ENCODE peak calls at places on chromosomes 12 and 14, in six cellular contexts. K, Q, Y, L, T and F are unnamed samples.

GRCh38 chr12:58046281-58046680 is 104.9 kb downstream of the ATP23 start:
- DNase-seq in T (no peak), K (no peak), L (no peak), Y (no peak), Q (no peak), F (no peak)

GRCh38 chr12:115763376-115763775 is 514.1 kb downstream of the MED13L start:
- DNase-seq in L (no peak), Q (no peak), K (no peak), T (no peak), Y (no peak), F (no peak)

GRCh38 chr12:124861898-124862676 is 1.6 kb downstream of the SCARB1 start:
- DNase-seq in Y (no peak), L (peak; percentile 23), T (no peak), Q (no peak), K (no peak), F (no peak)

GRCh38 chr12:3216726-3217682 is 139.8 kb downstream of the TSPAN9 start:
- DNase-seq in Q (no peak), Y (no peak), K (peak; percentile 57), L (no peak), T (no peak), F (no peak)

GRCh38 chr14:73258845-73259611 is 21.7 kb downstream of the PAPLN start:
- DNase-seq in T (no peak), K (no peak), Q (no peak), L (no peak), Y (peak; percentile 4), F (no peak)

GRCh38 chr12:69464433-69464832 is 5.8 kb upstream of the FRS2 start:
- DNase-seq in K (no peak), L (no peak), Q (no peak), Y (no peak), T (no peak), F (no peak)

GRCh38 chr14:75120546-75121291 is 6.1 kb downstream of the NEK9 start:
- DNase-seq in Y (no peak), T (no peak), Q (no peak), L (no peak), K (no peak), F (no peak)

GRCh38 chr12:120252071-120252906 is 13.2 kb downstream of the PXN start:
- DNase-seq in L (peak; percentile 91), Q (no peak), T (no peak), K (no peak), Y (no peak), F (no peak)

GRCh38 chr14:76382495-76382832 is 6.5 kb downstream of the ESRRB start:
- DNase-seq in Y (no peak), L (no peak), T (no peak), Q (no peak), K (no peak), F (no peak)

GRCh38 chr12:28313631-28314030 is 123.4 kb downstream of the CCDC91 start:
- DNase-seq in L (no peak), Q (no peak), T (peak; percentile 44), Y (peak; percentile 54), K (peak; percentile 36), F (no peak)

GRCh38 chr14:36835145-36835544 is 173.5 kb downstream of the PAX9 start:
- DNase-seq in Q (no peak), Y (no peak), K (no peak), T (no peak), L (no peak), F (no peak)

GRCh38 chr14:99732436-99733220 is 48.5 kb downstream of the CYP46A1 start:
- DNase-seq in L (peak; percentile 36), K (no peak), Y (peak; percentile 10), T (peak; percentile 57), Q (no peak), F (no peak)

GRCh38 chr14:35821546-35822411 is 4.4 kb upstream of the BRMS1L start:
- DNase-seq in L (no peak), Y (no peak), T (no peak), Q (peak; percentile 23), K (peak; percentile 62), F (no peak)

GRCh38 chr12:123097521-123098084 is 53.3 kb downstream of the PITPNM2 start:
- DNase-seq in L (no peak), Y (peak; percentile 95), T (no peak), K (no peak), Q (no peak), F (no peak)

GRCh38 chr12:39616251-39616650 is 3.4 kb downstream of the ABCD2 start:
- DNase-seq in Y (no peak), Q (no peak), T (no peak), L (no peak), K (no peak), F (no peak)

GRCh38 chr12:19082365-19082911 is 47.1 kb upstream of the PLEKHA5 start:
- DNase-seq in K (no peak), Y (no peak), L (no peak), Q (peak; percentile 70), T (no peak), F (no peak)

GRCh38 chr14:64804754-64805260 is 74.9 kb downstream of the SPTB start:
- DNase-seq in T (no peak), L (no peak), Y (no peak), Q (no peak), K (no peak), F (no peak)

GRCh38 chr12:57135487-57135886 is 7.2 kb downstream of the LRP1 start:
- DNase-seq in Y (no peak), K (peak; percentile 91), T (no peak), L (peak; percentile 21), Q (no peak), F (no peak)

GRCh38 chr12:124451637-124452243 is 115.7 kb downstream of the NCOR2 start:
- DNase-seq in Q (no peak), L (no peak), Y (no peak), K (no peak), T (no peak), F (no peak)

DNA sequence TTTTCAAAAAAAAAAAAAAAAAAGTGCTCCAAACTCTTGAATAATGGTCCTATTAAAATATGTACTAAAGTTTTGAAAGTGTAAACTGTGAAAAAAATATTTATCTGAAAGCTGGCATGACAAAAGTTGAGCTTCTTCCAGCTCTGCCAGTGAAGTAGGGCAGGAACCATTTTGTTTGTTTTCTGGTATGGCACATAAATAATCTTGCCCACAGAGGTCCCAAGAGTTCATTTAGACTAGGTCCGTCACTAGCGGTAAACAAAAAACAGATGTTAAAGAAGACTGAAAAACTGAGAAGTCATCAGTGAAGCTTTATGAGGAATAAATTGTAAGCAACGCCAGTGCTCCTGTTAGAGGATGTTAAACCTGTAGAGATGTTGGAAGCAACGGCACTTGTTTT is 7.0 kb downstream of the ERP27 start:
- DNase-seq in T (no peak), K (no peak), L (no peak), Q (no peak), Y (no peak), F (no peak)
- H3K27ac ChIP-seq in T (no peak overlapping the region), K (no peak overlapping the region), L (no peak overlapping the region), Q (no peak overlapping the region), Y (no peak overlapping the region), F (no peak overlapping the region)

GRCh38 chr14:95107711-95108110 is 49.6 kb downstream of the DICER1 start:
- DNase-seq in K (no peak), L (no peak), Y (no peak), Q (no peak), T (no peak), F (no peak)

GRCh38 chr14:95110178-95110577 is 47.2 kb downstream of the DICER1 start:
- DNase-seq in T (no peak), K (no peak), Q (no peak), L (no peak), Y (no peak), F (no peak)

GRCh38 chr14:95111507-95112164 is 45.7 kb downstream of the DICER1 start:
- DNase-seq in L (no peak), K (no peak), T (no peak), Y (no peak), Q (no peak), F (no peak)

GRCh38 chr14:95117937-95118726 is 39.2 kb downstream of the DICER1 start:
- DNase-seq in Y (no peak), Q (no peak), K (no peak), T (no peak), L (no peak), F (no peak)

GRCh38 chr14:95113476-95113875 is 43.9 kb downstream of the DICER1 start:
- DNase-seq in Y (no peak), K (no peak), T (no peak), Q (no peak), L (no peak), F (no peak)
- H3K27ac ChIP-seq in Y (no peak overlapping the region), K (no peak overlapping the region), T (no peak overlapping the region), Q (no peak overlapping the region), L (no peak overlapping the region), F (no peak overlapping the region)

GRCh38 chr12:80044694-80045046 is 54.7 kb upstream of the OTOGL start:
- DNase-seq in Q (no peak), T (no peak), K (peak; percentile 73), L (no peak), Y (no peak), F (no peak)

GRCh38 chr12:80040075-80040738 is 59.1 kb upstream of the OTOGL start:
- DNase-seq in T (no peak), K (peak; percentile 48), L (no peak), Q (no peak), Y (no peak), F (no peak)

GRCh38 chr12:80041691-80042090 is 57.6 kb upstream of the OTOGL start:
- DNase-seq in L (no peak), K (peak; percentile 55), Y (no peak), Q (no peak), T (no peak), F (no peak)

GRCh38 chr12:80041071-80041470 is 58.3 kb upstream of the OTOGL start:
- DNase-seq in T (no peak), Q (no peak), L (no peak), Y (no peak), K (no peak), F (no peak)

DNA sequence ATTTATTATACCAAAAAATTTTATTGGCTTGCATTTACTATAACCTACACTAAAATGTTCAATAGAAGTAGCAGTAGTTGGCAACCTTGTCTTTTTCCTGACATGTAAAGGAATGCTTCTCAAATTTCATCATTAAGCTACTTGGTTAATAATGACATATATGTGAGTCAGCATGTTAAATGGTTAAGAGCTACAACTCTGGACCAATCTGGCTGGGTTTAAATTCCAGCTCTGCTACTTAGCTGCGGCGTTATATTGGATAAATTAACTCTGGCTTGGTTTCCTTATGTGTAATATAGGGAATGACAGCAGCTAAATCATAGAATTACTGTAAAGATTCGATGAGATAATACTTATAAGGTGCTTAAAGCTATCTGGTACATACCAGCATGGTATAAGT is 53.7 kb upstream of the OTOGL start:
- DNase-seq in K (peak; percentile 39), T (no peak), L (no peak), Q (no peak), Y (no peak), F (no peak)
- H3K27ac ChIP-seq in K (no peak overlapping the region), T (no peak overlapping the region), L (no peak overlapping the region), Q (no peak overlapping the region), Y (no peak overlapping the region), F (no peak overlapping the region)

GRCh38 chr12:62210422-62210821 is 49.8 kb upstream of the USP15 start:
- DNase-seq in T (peak; percentile 37), L (peak; percentile 55), Y (no peak), K (peak; percentile 76), Q (peak; percentile 56), F (no peak)

GRCh38 chr12:62217466-62218194 is 42.6 kb upstream of the USP15 start:
- DNase-seq in Q (no peak), T (no peak), Y (no peak), K (no peak), L (no peak), F (no peak)

GRCh38 chr12:62211510-62211909 is 48.7 kb upstream of the USP15 start:
- DNase-seq in T (no peak), Y (no peak), K (peak; percentile 63), L (no peak), Q (no peak), F (no peak)

GRCh38 chr12:62215506-62215905 is 44.7 kb upstream of the USP15 start:
- DNase-seq in Q (no peak), T (no peak), L (no peak), Y (no peak), K (peak; percentile 37), F (no peak)

GRCh38 chr12:62214847-62215246 is 45.4 kb upstream of the USP15 start:
- DNase-seq in T (no peak), Q (no peak), L (no peak), K (peak; percentile 27), Y (no peak), F (no peak)
- H3K27ac ChIP-seq in T (peak overlapping the region; percentile 33), Q (no peak overlapping the region), L (no peak overlapping the region), K (no peak overlapping the region), Y (no peak overlapping the region), F (no peak overlapping the region)